ENCODE peak calls at places on chromosome 6, in seven cellular contexts. One of them, this sample, is unnamed.

GRCh38 chr6:15493437-15494168 is 169.2 kb downstream of the DTNBP1 start:
- DNase-seq in fibroblast of mammary gland: peak
- DNase-seq in stomach: no peak
- DNase-seq in choroid plexus epithelial cell: peak
- DNase-seq in psoas muscle: no peak
- DNase-seq in suprapubic skin: no peak
- DNase-seq in kidney epithelial cell: no peak
- DNase-seq in this sample: no peak

GRCh38 chr6:82144852-82145332 is 102.7 kb downstream of the IBTK start:
- DNase-seq in fibroblast of mammary gland: peak
- DNase-seq in stomach: peak
- DNase-seq in choroid plexus epithelial cell: peak
- DNase-seq in psoas muscle: peak
- DNase-seq in suprapubic skin: no peak
- DNase-seq in kidney epithelial cell: peak
- DNase-seq in this sample: peak

GRCh38 chr6:14665827-14666724 is 548.5 kb downstream of the CD83 start:
- DNase-seq in fibroblast of mammary gland: peak
- DNase-seq in stomach: no peak
- DNase-seq in choroid plexus epithelial cell: peak
- DNase-seq in psoas muscle: peak
- DNase-seq in suprapubic skin: no peak
- DNase-seq in kidney epithelial cell: no peak
- DNase-seq in this sample: peak

GRCh38 chr6:104325341-104326172 is 534.2 kb downstream of the HACE1 start:
- DNase-seq in fibroblast of mammary gland: peak
- DNase-seq in stomach: no peak
- DNase-seq in choroid plexus epithelial cell: peak
- DNase-seq in psoas muscle: no peak
- DNase-seq in suprapubic skin: no peak
- DNase-seq in kidney epithelial cell: no peak
- DNase-seq in this sample: peak

GRCh38 chr6:121917834-121918559 is 481.5 kb upstream of the HSF2 start:
- DNase-seq in fibroblast of mammary gland: peak
- DNase-seq in stomach: no peak
- DNase-seq in choroid plexus epithelial cell: no peak
- DNase-seq in psoas muscle: no peak
- DNase-seq in suprapubic skin: no peak
- DNase-seq in kidney epithelial cell: no peak
- DNase-seq in this sample: no peak

GRCh38 chr6:134519456-134519855 is 201.5 kb upstream of the SGK1 start:
- DNase-seq in fibroblast of mammary gland: no peak
- DNase-seq in stomach: no peak
- DNase-seq in choroid plexus epithelial cell: peak
- DNase-seq in psoas muscle: no peak
- DNase-seq in suprapubic skin: no peak
- DNase-seq in kidney epithelial cell: no peak
- DNase-seq in this sample: peak

GRCh38 chr6:52499026-52499425 is 77.8 kb downstream of the TRAM2 start:
- DNase-seq in fibroblast of mammary gland: peak
- DNase-seq in stomach: no peak
- DNase-seq in choroid plexus epithelial cell: peak
- DNase-seq in psoas muscle: no peak
- DNase-seq in suprapubic skin: no peak
- DNase-seq in kidney epithelial cell: no peak
- DNase-seq in this sample: no peak

GRCh38 chr6:37994238-37994637 is 174.7 kb downstream of the ZFAND3 start:
- DNase-seq in fibroblast of mammary gland: peak
- DNase-seq in stomach: no peak
- DNase-seq in choroid plexus epithelial cell: peak
- DNase-seq in psoas muscle: no peak
- DNase-seq in suprapubic skin: no peak
- DNase-seq in kidney epithelial cell: no peak
- DNase-seq in this sample: peak

GRCh38 chr6:111591370-111591900 is 14.2 kb downstream of the TRAF3IP2 start:
- DNase-seq in fibroblast of mammary gland: peak
- DNase-seq in stomach: peak
- DNase-seq in choroid plexus epithelial cell: peak
- DNase-seq in psoas muscle: peak
- DNase-seq in suprapubic skin: peak
- DNase-seq in kidney epithelial cell: peak
- DNase-seq in this sample: peak

GRCh38 chr6:147053311-147053921 is 150.8 kb upstream of the STXBP5 start:
- DNase-seq in fibroblast of mammary gland: peak
- DNase-seq in stomach: no peak
- DNase-seq in choroid plexus epithelial cell: no peak
- DNase-seq in psoas muscle: no peak
- DNase-seq in suprapubic skin: no peak
- DNase-seq in kidney epithelial cell: no peak
- DNase-seq in this sample: no peak

GRCh38 chr6:99066041-99066440 is 118.3 kb upstream of the FBXL4 start:
- DNase-seq in fibroblast of mammary gland: no peak
- DNase-seq in stomach: no peak
- DNase-seq in choroid plexus epithelial cell: no peak
- DNase-seq in psoas muscle: no peak
- DNase-seq in suprapubic skin: no peak
- DNase-seq in kidney epithelial cell: no peak
- DNase-seq in this sample: no peak

GRCh38 chr6:154962751-154963150 is 32.4 kb upstream of the TIAM2 start:
- DNase-seq in fibroblast of mammary gland: peak
- DNase-seq in stomach: no peak
- DNase-seq in choroid plexus epithelial cell: peak
- DNase-seq in psoas muscle: no peak
- DNase-seq in suprapubic skin: no peak
- DNase-seq in kidney epithelial cell: peak
- DNase-seq in this sample: peak

GRCh38 chr6:41624621-41625365 is 13.5 kb upstream of the MDFI start:
- DNase-seq in fibroblast of mammary gland: no peak
- DNase-seq in stomach: no peak
- DNase-seq in choroid plexus epithelial cell: no peak
- DNase-seq in psoas muscle: no peak
- DNase-seq in suprapubic skin: no peak
- DNase-seq in kidney epithelial cell: no peak
- DNase-seq in this sample: no peak

GRCh38 chr6:2448826-2449571 is 203.6 kb upstream of the GMDS start:
- DNase-seq in fibroblast of mammary gland: peak
- DNase-seq in stomach: peak
- DNase-seq in choroid plexus epithelial cell: peak
- DNase-seq in psoas muscle: no peak
- DNase-seq in suprapubic skin: no peak
- DNase-seq in kidney epithelial cell: peak
- DNase-seq in this sample: peak

GRCh38 chr6:3213334-3213695 is 14.1 kb downstream of the TUBB2B start:
- DNase-seq in fibroblast of mammary gland: peak
- DNase-seq in stomach: no peak
- DNase-seq in choroid plexus epithelial cell: no peak
- DNase-seq in psoas muscle: no peak
- DNase-seq in suprapubic skin: no peak
- DNase-seq in kidney epithelial cell: no peak
- DNase-seq in this sample: no peak

GRCh38 chr6:163249651-163250101 is 164.8 kb upstream of the QKI start:
- DNase-seq in fibroblast of mammary gland: no peak
- DNase-seq in stomach: no peak
- DNase-seq in choroid plexus epithelial cell: no peak
- DNase-seq in psoas muscle: no peak
- DNase-seq in suprapubic skin: no peak
- DNase-seq in kidney epithelial cell: no peak
- DNase-seq in this sample: no peak

GRCh38 chr6:100554228-100554627 is 89.5 kb upstream of the SIM1 start:
- DNase-seq in fibroblast of mammary gland: no peak
- DNase-seq in stomach: no peak
- DNase-seq in choroid plexus epithelial cell: no peak
- DNase-seq in psoas muscle: no peak
- DNase-seq in suprapubic skin: no peak
- DNase-seq in kidney epithelial cell: peak
- DNase-seq in this sample: no peak

GRCh38 chr6:111011360-111012142 is 29.7 kb downstream of the RPF2 start:
- DNase-seq in fibroblast of mammary gland: peak
- DNase-seq in stomach: no peak
- DNase-seq in choroid plexus epithelial cell: peak
- DNase-seq in psoas muscle: no peak
- DNase-seq in suprapubic skin: no peak
- DNase-seq in kidney epithelial cell: no peak
- DNase-seq in this sample: peak

GRCh38 chr6:71420693-71421328 is 132.2 kb downstream of the OGFRL1 start:
- DNase-seq in fibroblast of mammary gland: peak
- DNase-seq in stomach: peak
- DNase-seq in choroid plexus epithelial cell: peak
- DNase-seq in psoas muscle: peak
- DNase-seq in suprapubic skin: peak
- DNase-seq in kidney epithelial cell: peak
- DNase-seq in this sample: peak

DNA sequence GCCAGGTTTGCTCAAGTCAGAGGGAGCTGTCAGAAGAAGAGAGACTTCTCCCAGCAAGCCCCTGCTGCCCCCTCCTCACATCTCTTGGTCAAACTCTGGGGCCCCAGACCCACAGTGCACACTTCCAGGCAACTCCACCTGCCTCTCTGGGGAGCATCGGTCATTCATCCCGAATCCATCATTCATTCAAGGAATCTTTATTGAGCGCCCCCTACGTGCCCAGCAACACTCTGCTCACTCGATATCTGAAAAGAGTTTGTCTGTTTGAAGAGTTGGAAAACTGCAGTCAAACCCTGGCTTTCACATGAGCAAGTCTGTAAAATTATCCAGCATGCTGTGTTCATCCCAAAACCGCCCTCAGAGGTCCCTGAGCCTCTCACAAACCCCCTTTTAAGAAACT is 66.2 kb downstream of the PRR18 start:
- DNase-seq in fibroblast of mammary gland: no peak
- DNase-seq in stomach: no peak
- DNase-seq in choroid plexus epithelial cell: no peak
- DNase-seq in psoas muscle: no peak
- DNase-seq in suprapubic skin: no peak
- DNase-seq in kidney epithelial cell: no peak
- DNase-seq in this sample: no peak
- TF ChIP-seq CTCF in fibroblast of mammary gland: no peak
- TF ChIP-seq CTCF in stomach: no peak
- TF ChIP-seq CTCF in choroid plexus epithelial cell: no peak
- TF ChIP-seq CTCF in psoas muscle: no peak
- TF ChIP-seq CTCF in suprapubic skin: no peak
- TF ChIP-seq CTCF in kidney epithelial cell: no peak
- TF ChIP-seq CTCF in this sample: no peak

DNA sequence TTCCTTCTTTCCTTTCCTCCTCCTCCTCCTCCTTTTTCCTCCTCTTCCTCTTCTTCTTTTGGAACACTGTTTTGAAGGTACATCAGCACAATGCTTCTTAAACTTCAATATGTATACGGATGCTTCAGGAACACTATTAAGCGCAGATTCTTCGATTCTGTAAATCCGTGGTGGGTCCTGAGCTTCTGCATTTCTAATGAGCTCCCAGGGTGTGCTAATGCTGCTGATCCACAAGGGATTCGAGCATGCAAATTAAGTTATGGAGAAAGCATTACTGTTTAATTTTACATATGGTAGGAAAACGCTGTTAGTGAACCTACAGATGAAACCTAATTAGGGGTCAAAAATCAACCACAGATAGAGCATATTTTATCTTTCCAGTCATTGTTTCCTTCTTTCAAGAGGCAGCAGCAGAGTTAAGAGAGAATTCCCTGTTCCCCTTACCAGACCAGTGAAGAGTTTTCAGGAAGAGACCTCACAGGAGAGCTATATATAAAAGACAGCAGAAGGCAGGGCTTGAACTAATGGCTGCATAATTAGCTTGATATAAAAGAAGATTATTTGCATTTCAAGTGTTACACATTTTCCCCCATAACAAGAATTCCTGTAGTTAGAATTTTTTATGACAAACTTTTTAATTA is 47.2 kb downstream of the KIF13A start:
- DNase-seq in fibroblast of mammary gland: no peak
- DNase-seq in stomach: no peak
- DNase-seq in choroid plexus epithelial cell: no peak
- DNase-seq in psoas muscle: no peak
- DNase-seq in suprapubic skin: no peak
- DNase-seq in kidney epithelial cell: no peak
- DNase-seq in this sample: no peak
- H3K4me3 ChIP-seq in fibroblast of mammary gland: no peak
- H3K4me3 ChIP-seq in stomach: no peak
- H3K4me3 ChIP-seq in choroid plexus epithelial cell: no peak
- H3K4me3 ChIP-seq in psoas muscle: no peak
- H3K4me3 ChIP-seq in suprapubic skin: no peak
- H3K4me3 ChIP-seq in kidney epithelial cell: no peak
- H3K4me3 ChIP-seq in this sample: no peak

DNA sequence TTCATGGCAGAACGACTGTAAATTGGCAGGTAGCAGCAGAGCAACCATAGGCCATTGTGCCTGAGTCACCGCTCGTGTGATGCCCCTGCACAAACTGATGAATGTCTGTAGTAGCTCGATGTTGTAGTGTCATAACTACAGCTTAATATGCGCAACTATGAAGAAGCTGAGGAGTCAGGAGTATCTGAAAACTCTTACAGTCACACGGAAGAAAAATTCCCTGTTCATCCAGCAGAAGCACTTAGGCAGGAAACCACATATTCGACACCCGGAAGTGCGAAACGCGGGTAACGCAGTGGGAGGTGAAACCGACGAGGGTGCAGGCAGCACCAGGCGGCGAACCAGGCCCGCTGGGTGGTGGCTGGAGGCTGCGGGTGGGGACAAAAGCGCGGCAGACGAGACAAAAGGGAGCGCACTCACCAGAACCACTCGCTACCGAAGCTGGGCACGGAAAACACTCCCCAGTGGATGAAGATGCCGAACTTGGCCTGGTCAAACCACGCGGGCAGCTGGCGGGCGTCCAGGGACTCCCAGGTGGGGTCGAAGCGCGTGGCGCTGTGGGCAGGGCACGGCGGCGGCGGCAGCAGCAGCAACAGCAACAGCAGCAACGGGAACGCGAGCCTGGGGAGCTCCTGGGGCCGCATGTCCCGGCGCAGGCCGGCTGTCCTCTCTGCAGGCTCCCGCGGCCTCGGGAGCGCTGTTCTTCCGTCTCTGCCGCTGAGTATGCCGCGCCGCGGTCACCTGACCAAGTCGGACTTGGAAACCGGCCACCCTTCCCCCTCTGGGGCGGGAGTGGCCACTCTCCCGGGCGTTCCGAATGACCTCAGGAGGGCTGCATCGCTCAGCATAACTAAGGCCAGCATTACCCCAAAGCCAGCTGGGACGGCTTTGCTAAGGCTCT is at the start of gene FUCA2:
- DNase-seq in fibroblast of mammary gland: peak
- DNase-seq in stomach: peak
- DNase-seq in choroid plexus epithelial cell: peak
- DNase-seq in psoas muscle: peak
- DNase-seq in suprapubic skin: peak
- DNase-seq in kidney epithelial cell: peak
- DNase-seq in this sample: peak
- TF ChIP-seq CTCF in fibroblast of mammary gland: no peak
- TF ChIP-seq CTCF in stomach: no peak
- TF ChIP-seq CTCF in choroid plexus epithelial cell: peak
- TF ChIP-seq CTCF in psoas muscle: no peak
- TF ChIP-seq CTCF in suprapubic skin: no peak
- TF ChIP-seq CTCF in kidney epithelial cell: no peak
- TF ChIP-seq CTCF in this sample: peak

DNA sequence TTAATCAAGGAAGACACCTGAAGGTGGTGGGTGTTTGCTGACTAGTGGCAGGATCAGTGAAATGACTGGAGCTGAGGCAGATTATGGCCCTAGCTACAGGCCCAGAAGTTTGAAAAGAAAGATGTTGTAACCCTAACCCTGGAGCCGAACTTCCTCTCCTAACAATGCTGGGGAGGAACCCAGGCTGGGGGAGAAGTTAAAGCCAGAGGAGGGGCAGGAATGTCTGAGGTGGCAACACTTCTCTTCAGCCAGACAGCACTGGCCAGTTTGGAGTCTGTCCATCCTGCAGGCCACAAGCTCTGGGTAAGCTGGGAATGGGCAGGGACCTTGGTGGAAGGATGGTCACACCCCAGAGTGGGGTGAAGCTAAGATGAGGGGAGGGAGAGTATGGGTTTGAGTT is at the start of gene LST1:
- DNase-seq in fibroblast of mammary gland: no peak
- DNase-seq in stomach: no peak
- DNase-seq in choroid plexus epithelial cell: no peak
- DNase-seq in psoas muscle: no peak
- DNase-seq in suprapubic skin: no peak
- DNase-seq in kidney epithelial cell: no peak
- DNase-seq in this sample: no peak
- H3K4me3 ChIP-seq in fibroblast of mammary gland: no peak
- H3K4me3 ChIP-seq in stomach: peak
- H3K4me3 ChIP-seq in choroid plexus epithelial cell: no peak
- H3K4me3 ChIP-seq in psoas muscle: peak
- H3K4me3 ChIP-seq in suprapubic skin: no peak
- H3K4me3 ChIP-seq in kidney epithelial cell: no peak
- H3K4me3 ChIP-seq in this sample: no peak